ENCODE peak calls at places on chromosome 18, in eight cellular contexts. Z is tibial nerve, R is K562, E is neuronal stem cell, K is pancreas, Q is DND-41, J is adrenal gland, H is endodermal cell. M is an unnamed sample. For H3K36me3 and H3K9me3, the result is how much of the 10 kb centered on the place peaks cover.

GRCh38 chr18:27843783-27844415 is 333.0 kb downstream of the CDH2 start:
- DNase-seq in H (no peak), E (no peak), Q (peak), J (no peak), K (no peak), R (no peak), Z (no peak), M (no peak)

GRCh38 chr18:13216092-13216582 is 2.4 kb upstream of the LDLRAD4 start:
- DNase-seq in Z (no peak), R (peak), K (peak), J (peak), H (peak), Q (peak), E (peak), M (peak)

GRCh38 chr18:9707381-9708056 is 582 bp upstream of the RAB31 start:
- DNase-seq in K (no peak), J (no peak), H (no peak), R (peak), E (no peak), Q (no peak), Z (no peak), M (no peak)

GRCh38 chr18:58315739-58316215 is 271.8 kb downstream of the NEDD4L start:
- DNase-seq in Z (no peak), J (no peak), H (no peak), R (no peak), Q (no peak), E (no peak), K (no peak), M (no peak)

GRCh38 chr18:43846302-43846701 is 569.0 kb upstream of the SYT4 start:
- DNase-seq in J (no peak), Z (no peak), Q (no peak), K (no peak), H (no peak), E (peak), R (no peak), M (no peak)

GRCh38 chr18:41642756-41643155 is 312.3 kb upstream of the PIK3C3 start:
- DNase-seq in Q (no peak), Z (no peak), E (no peak), J (no peak), R (no peak), H (no peak), K (no peak), M (no peak)

GRCh38 chr18:13531681-13532325 is 194.6 kb downstream of the FAM210A start:
- DNase-seq in E (no peak), R (no peak), Z (no peak), K (no peak), J (no peak), H (peak), Q (no peak), M (no peak)

GRCh38 chr18:8788503-8789429 is 83.4 kb downstream of the MTCL1 start:
- DNase-seq in R (no peak), E (no peak), K (no peak), H (no peak), J (no peak), Q (no peak), Z (no peak), M (no peak)

GRCh38 chr18:32439802-32440201 is 30.9 kb downstream of the GAREM1 start:
- DNase-seq in J (no peak), H (peak), Q (no peak), R (no peak), K (no peak), Z (no peak), E (no peak), M (no peak)

GRCh38 chr18:58348947-58349346 is 279.9 kb downstream of the ALPK2 start:
- DNase-seq in H (no peak), Q (no peak), K (no peak), R (no peak), Z (no peak), J (no peak), E (no peak), M (no peak)

GRCh38 chr18:57004366-57005121 is 142.3 kb upstream of the BOD1L2 start:
- DNase-seq in Z (no peak), H (no peak), Q (no peak), E (no peak), J (no peak), R (no peak), K (no peak), M (no peak)

GRCh38 chr18:10291568-10291981 is 162.9 kb upstream of the APCDD1 start:
- DNase-seq in R (no peak), H (no peak), J (peak), Z (no peak), E (no peak), Q (no peak), K (no peak), M (no peak)

GRCh38 chr18:43049021-43049420 is 66.5 kb downstream of the RIT2 start:
- DNase-seq in R (no peak), Q (no peak), H (no peak), K (no peak), Z (no peak), J (no peak), E (no peak), M (no peak)

GRCh38 chr18:48819276-48819675 is 131.5 kb downstream of the SMAD7 start:
- DNase-seq in J (no peak), H (peak), Q (no peak), E (no peak), Z (no peak), K (peak), R (no peak), M (no peak)

GRCh38 chr18:58455318-58455950 is 173.5 kb downstream of the ALPK2 start:
- DNase-seq in J (no peak), Q (no peak), E (no peak), K (no peak), H (no peak), Z (no peak), R (no peak), M (no peak)

GRCh38 chr18:61973273-61974115 is 80.7 kb upstream of the RNF152 start:
- DNase-seq in Q (no peak), H (peak), K (no peak), E (no peak), Z (no peak), R (no peak), J (no peak), M (no peak)

GRCh38 chr18:65523461-65523860 is 227.4 kb upstream of the CDH7 start:
- DNase-seq in Q (no peak), E (no peak), J (no peak), Z (no peak), H (peak), R (no peak), K (no peak), M (no peak)

GRCh38 chr18:59298871-59299270 is 19.6 kb downstream of the CPLX4 start:
- DNase-seq in Q (no peak), Z (no peak), H (no peak), J (no peak), E (no peak), R (no peak), K (no peak), M (no peak)

GRCh38 chr18:52499018-52499417 is 159.0 kb downstream of the DCC start:
- DNase-seq in Z (no peak), E (no peak), Q (no peak), H (no peak), R (no peak), J (no peak), K (no peak), M (no peak)

GRCh38 chr18:9823805-9824473 is 61.8 kb upstream of the TXNDC2 start:
- DNase-seq in Q (no peak), J (no peak), K (no peak), R (peak), H (peak), E (no peak), Z (no peak), M (no peak)

GRCh38 chr18:3455938-3456685 is 6.1 kb downstream of the TGIF1 start:
- DNase-seq in J (no peak), Z (no peak), Q (no peak), E (no peak), H (no peak), K (no peak), R (no peak), M (no peak)

GRCh38 chr18:77754475-77755044 is 504.9 kb downstream of the GALR1 start:
- DNase-seq in Z (no peak), E (no peak), H (peak), R (no peak), K (no peak), J (no peak), Q (no peak), M (no peak)

GRCh38 chr18:2471523-2471922 is 99.8 kb downstream of the METTL4 start:
- DNase-seq in E (no peak), H (peak), R (peak), J (no peak), Q (no peak), K (no peak), Z (no peak), M (no peak)

GRCh38 chr18:63162271-63163014 is 157.1 kb downstream of the BCL2 start:
- DNase-seq in H (no peak), K (no peak), R (no peak), Q (no peak), J (no peak), Z (no peak), E (no peak), M (no peak)

GRCh38 chr18:41569867-41570266 is 385.2 kb upstream of the PIK3C3 start:
- DNase-seq in K (no peak), J (no peak), Z (no peak), H (no peak), Q (no peak), R (no peak), E (no peak), M (no peak)

GRCh38 chr18:62183578-62184195 is 3.2 kb downstream of the PIGN start:
- DNase-seq in K (no peak), J (no peak), Q (peak), Z (no peak), E (peak), H (peak), R (peak), M (peak)

GRCh38 chr18:62814114-62814759 is 98.9 kb downstream of the PHLPP1 start:
- DNase-seq in E (no peak), J (no peak), Z (no peak), K (no peak), H (no peak), Q (no peak), R (no peak), M (no peak)

GRCh38 chr18:23572012-23572411 is 14.3 kb downstream of the NPC1 start:
- DNase-seq in R (no peak), E (no peak), K (no peak), J (no peak), Z (no peak), H (no peak), Q (no peak), M (no peak)

GRCh38 chr18:23573948-23574431 is 12.3 kb downstream of the NPC1 start:
- DNase-seq in K (no peak), E (no peak), R (peak), Q (no peak), Z (no peak), H (peak), J (peak), M (peak)

GRCh38 chr18:23573020-23573419 is 13.3 kb downstream of the NPC1 start:
- DNase-seq in Q (no peak), E (no peak), K (no peak), J (no peak), H (no peak), R (no peak), Z (no peak), M (no peak)

GRCh38 chr18:23570912-23571504 is 15.3 kb downstream of the NPC1 start:
- DNase-seq in J (no peak), Z (no peak), H (no peak), E (no peak), K (no peak), R (no peak), Q (no peak), M (no peak)

DNA sequence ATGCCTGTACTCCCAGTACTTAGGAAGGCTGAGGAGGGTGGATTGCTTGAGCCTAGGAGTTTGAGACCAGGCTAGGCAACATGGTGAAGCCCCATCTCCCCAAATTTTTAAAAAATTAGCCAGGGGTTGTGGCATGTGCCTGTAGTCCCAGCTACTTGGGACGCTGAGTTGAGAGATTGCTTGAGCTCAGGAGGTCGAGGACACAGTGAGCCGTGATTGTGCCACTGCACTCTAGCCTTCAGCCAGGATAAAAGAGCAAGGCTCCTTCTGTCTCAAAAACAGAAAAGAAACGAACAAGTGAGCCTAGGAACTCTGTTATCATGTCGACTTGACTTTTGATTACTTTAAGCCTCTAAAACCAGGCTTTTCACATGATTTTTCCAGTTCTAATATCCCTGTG is 13.7 kb downstream of the NPC1 start:
- DNase-seq in J (peak), Z (no peak), K (no peak), R (no peak), H (no peak), E (no peak), Q (no peak), M (no peak)
- H3K27ac ChIP-seq in J (peak), Z (no peak), K (no peak), R (no peak), H (no peak), E (no peak), Q (no peak), M (peak)

DNA sequence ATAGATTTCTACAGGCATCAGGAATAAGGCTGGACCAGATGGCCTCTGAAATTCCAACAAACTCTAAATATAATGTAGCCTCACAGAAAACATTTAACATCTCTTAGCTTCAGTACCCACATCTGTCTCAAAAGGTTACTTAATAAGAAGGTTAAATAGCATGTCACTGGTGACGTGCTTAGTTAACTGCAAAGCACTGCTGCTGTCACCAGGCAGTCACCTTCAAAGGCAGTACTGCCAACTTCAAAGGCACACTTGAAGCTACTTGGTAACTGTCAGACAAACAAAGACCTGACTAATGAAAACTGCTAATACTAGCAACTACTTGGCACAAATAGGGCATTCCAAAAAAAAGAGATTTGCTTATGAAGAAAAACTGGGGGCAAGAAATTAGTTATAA is 36.2 kb downstream of the EPG5 start:
- DNase-seq in J (no peak), R (no peak), Z (no peak), H (no peak), E (no peak), Q (no peak), K (no peak), M (peak)
- H3K36me3 ChIP-seq in J (under half), R (under half), Z (half or more), H (half or more), E (under half), Q (half or more), K (under half), M (under half)

GRCh38 chr18:78900938-78901909 is 78.4 kb upstream of the SALL3 start:
- DNase-seq in Q (no peak), E (no peak), Z (no peak), J (no peak), R (no peak), H (peak), K (no peak), M (no peak)

GRCh38 chr18:78899241-78899640 is 80.4 kb upstream of the SALL3 start:
- DNase-seq in Q (no peak), H (no peak), R (no peak), J (no peak), Z (no peak), K (no peak), E (no peak), M (no peak)

GRCh38 chr18:78896111-78896510 is 83.5 kb upstream of the SALL3 start:
- DNase-seq in H (peak), Q (no peak), K (no peak), J (no peak), E (no peak), Z (no peak), R (no peak), M (no peak)

GRCh38 chr18:78898066-78898465 is 81.6 kb upstream of the SALL3 start:
- DNase-seq in H (no peak), Z (no peak), K (no peak), E (no peak), Q (no peak), R (no peak), J (no peak), M (no peak)

GRCh38 chr18:78898635-78899034 is 81.0 kb upstream of the SALL3 start:
- DNase-seq in J (no peak), R (no peak), Q (no peak), Z (no peak), K (no peak), H (no peak), E (no peak), M (no peak)
- H3K9me3 ChIP-seq in J (under half), R (under half), Q (under half), Z (under half), K (under half), H (under half), E (under half), M (under half)

GRCh38 chr18:35343936-35344735 is at the start of gene ZNF24:
- DNase-seq in K (peak), R (peak), Z (peak), H (peak), E (peak), J (peak), Q (peak), M (peak)

GRCh38 chr18:35343488-35343935 is 708 bp downstream of the ZNF24 start:
- DNase-seq in H (no peak), K (no peak), E (no peak), Q (no peak), Z (no peak), J (no peak), R (no peak), M (no peak)

GRCh38 chr18:35345460-35345921 is 1.3 kb upstream of the ZNF24 start:
- DNase-seq in Z (no peak), E (no peak), K (no peak), Q (no peak), J (peak), R (peak), H (no peak), M (no peak)

GRCh38 chr18:35345950-35346349 is 1.7 kb upstream of the ZNF24 start:
- DNase-seq in J (no peak), E (no peak), H (no peak), Q (no peak), K (no peak), R (no peak), Z (no peak), M (no peak)

GRCh38 chr18:35344736-35345459 is 678 bp upstream of the ZNF24 start:
- DNase-seq in K (peak), Q (no peak), H (no peak), E (no peak), J (peak), Z (no peak), R (no peak), M (no peak)
- H3K27ac ChIP-seq in K (peak), Q (peak), H (peak), E (no peak), J (peak), Z (peak), R (peak), M (peak)